ENCODE peak calls at places on chromosome 2, in ten cellular contexts. T, Z, B, D, U, P, L, K, M and S are unnamed samples.

GRCh38 chr2:98502556-98503335 is 58.1 kb downstream of the INPP4A start:
- DNase-seq in T (peak; percentile 51), Z (no peak), B (no peak), D (no peak), U (no peak), P (no peak), L (no peak), K (no peak), M (no peak), S (no peak)

GRCh38 chr2:234632527-234633391 is 135.9 kb upstream of the ARL4C start:
- DNase-seq in T (peak; percentile 100), Z (no peak), B (no peak), D (no peak), U (no peak), P (no peak), L (no peak), K (no peak), M (no peak), S (peak; percentile 55)

GRCh38 chr2:8627692-8628085 is 54.2 kb upstream of the ID2 start:
- DNase-seq in T (no peak), Z (peak; percentile 91), B (no peak), D (no peak), U (peak; percentile 67), P (no peak), L (no peak), K (no peak), M (no peak), S (no peak)

GRCh38 chr2:26018184-26018716 is 15.6 kb upstream of the RAB10 start:
- DNase-seq in T (peak; percentile 88), Z (peak; percentile 83), B (peak; percentile 60), D (no peak), U (peak; percentile 95), P (peak; percentile 74), L (peak; percentile 75), K (peak; percentile 96), M (peak; percentile 50), S (no peak)

GRCh38 chr2:43402452-43402937 is 176.1 kb upstream of the ZFP36L2 start:
- DNase-seq in T (peak; percentile 41), Z (no peak), B (peak; percentile 39), D (no peak), U (no peak), P (no peak), L (no peak), K (no peak), M (no peak), S (no peak)

GRCh38 chr2:30932850-30933249 is 125.6 kb upstream of the CAPN13 start:
- DNase-seq in T (no peak), Z (no peak), B (no peak), D (no peak), U (no peak), P (no peak), L (no peak), K (no peak), M (no peak), S (no peak)

GRCh38 chr2:63092847-63093246 is 42.2 kb downstream of the OTX1 start:
- DNase-seq in T (no peak), Z (no peak), B (no peak), D (no peak), U (no peak), P (no peak), L (no peak), K (no peak), M (no peak), S (no peak)

GRCh38 chr2:88521445-88522070 is 69.1 kb upstream of the FOXI3 start:
- DNase-seq in T (no peak), Z (no peak), B (no peak), D (no peak), U (no peak), P (no peak), L (no peak), K (no peak), M (no peak), S (no peak)

DNA sequence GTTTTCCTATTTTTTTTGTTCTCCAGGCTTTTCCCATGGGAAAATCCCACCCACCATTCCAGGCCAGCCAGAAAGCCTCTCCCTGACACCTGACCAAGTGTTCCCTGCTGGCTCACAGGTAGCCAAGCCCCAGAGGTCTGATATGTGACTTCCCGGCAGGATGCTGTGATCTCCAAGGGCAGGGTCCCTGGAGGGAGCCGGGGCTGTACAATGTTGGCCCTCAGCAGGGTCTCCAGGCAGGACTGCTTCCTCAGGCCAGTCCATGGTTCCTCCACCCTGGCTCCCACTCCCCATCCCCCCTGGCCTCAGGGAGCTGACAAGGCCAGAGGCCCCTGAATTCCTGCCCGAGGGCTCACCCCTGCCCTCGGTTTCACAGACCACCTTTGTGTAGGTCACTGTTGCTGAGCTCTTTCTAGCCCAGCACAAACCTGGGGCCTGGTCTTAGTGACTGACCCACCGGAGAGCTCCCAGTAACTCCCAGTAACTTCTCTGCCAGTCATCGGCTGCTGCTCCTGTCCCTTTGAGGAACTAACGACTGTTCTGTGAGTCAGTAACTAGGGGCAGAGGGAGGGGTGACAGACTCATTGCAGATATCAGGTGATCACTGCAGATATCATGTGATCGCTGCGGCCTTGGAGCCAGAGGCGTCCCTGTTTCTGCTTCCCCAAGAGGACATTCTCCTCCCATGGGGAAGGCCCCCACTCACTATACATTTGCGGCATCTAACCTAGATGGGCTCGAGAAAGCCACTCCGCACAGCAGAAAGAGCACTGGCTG is 38.7 kb downstream of the SDC1 start:
- DNase-seq in T (peak; percentile 73), Z (peak; percentile 84), B (no peak), D (no peak), U (peak; percentile 64), P (no peak), L (no peak), K (peak; percentile 92), M (peak; percentile 41), S (no peak)
- TF ChIP-seq POLR2A in T (no peak), Z (peak; percentile 96), B (no peak), D (no peak), U (no peak), P (no peak), L (no peak), K (peak; percentile 92), M (no peak), S (no peak)

DNA sequence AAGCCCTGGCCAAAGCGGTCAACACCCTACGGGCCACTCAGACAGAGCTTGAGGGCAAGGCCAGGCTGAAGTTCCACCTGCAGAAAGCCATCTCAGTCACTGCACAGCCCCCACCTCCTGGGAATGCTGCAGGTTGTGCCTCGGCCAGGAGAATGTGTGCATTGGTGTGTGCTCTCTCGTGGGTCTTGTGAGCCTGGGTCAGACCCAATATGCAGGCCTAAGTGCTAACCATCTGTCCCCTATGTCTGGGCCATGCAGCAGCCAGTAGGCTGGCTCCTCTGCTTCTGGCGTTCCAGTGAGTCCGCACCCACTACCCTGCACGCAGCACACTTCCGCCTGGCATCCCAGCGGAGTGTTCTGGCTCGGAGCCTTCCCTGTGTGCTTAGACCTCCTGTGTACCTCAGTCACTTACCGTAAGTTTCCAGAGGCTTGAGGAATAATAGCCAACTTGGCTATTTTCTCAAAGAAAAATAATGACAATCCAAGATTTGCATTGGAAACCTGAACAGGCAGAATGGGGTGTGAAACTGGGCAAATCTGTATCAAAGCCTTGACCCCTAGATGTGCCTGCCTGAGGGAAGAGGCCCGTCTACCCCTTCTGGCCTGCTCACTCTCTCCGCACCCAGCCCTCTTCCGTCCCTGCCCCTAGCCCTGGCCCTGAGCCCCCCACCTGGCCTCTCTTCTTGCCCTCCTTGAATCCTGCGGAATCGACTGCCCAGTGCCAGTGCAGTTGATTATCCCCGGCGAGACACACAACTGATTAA is 7.2 kb downstream of the SIX3 start:
- DNase-seq in T (no peak), Z (no peak), B (no peak), D (no peak), U (no peak), P (no peak), L (no peak), K (no peak), M (no peak), S (no peak)
- H3K4me3 ChIP-seq in T (no peak overlapping the region), Z (no peak overlapping the region), B (no peak overlapping the region), D (no peak overlapping the region), U (no peak overlapping the region), P (no peak overlapping the region), L (no peak overlapping the region), K (no peak overlapping the region), M (no peak overlapping the region), S (no peak overlapping the region)

GRCh38 chr2:209209943-209210342 is 213.9 kb upstream of the MAP2 start:
- DNase-seq in T (no peak), Z (no peak), B (no peak), D (no peak), U (no peak), P (no peak), L (no peak), K (no peak), M (no peak), S (no peak)

GRCh38 chr2:209208211-209208610 is 215.6 kb upstream of the MAP2 start:
- DNase-seq in T (no peak), Z (peak; percentile 50), B (no peak), D (no peak), U (peak; percentile 45), P (peak; percentile 41), L (no peak), K (peak; percentile 29), M (no peak), S (no peak)
- TF ChIP-seq CTCF in T (no peak), Z (peak; percentile 53), B (no peak), D (peak; percentile 24), U (peak; percentile 71), P (peak; percentile 64), L (no peak), K (peak; percentile 68), M (peak; percentile 43), S (peak; percentile 33)

GRCh38 chr2:61658841-61659780 is 121.0 kb upstream of the XPO1 start:
- DNase-seq in T (peak; percentile 61), Z (no peak), B (no peak), D (no peak), U (peak; percentile 81), P (peak; percentile 60), L (no peak), K (peak; percentile 66), M (no peak), S (no peak)

GRCh38 chr2:61662990-61663389 is 124.8 kb upstream of the XPO1 start:
- DNase-seq in T (no peak), Z (no peak), B (no peak), D (no peak), U (no peak), P (no peak), L (no peak), K (no peak), M (no peak), S (no peak)

GRCh38 chr2:61664190-61664589 is 126.0 kb upstream of the XPO1 start:
- DNase-seq in T (no peak), Z (no peak), B (no peak), D (no peak), U (no peak), P (no peak), L (no peak), K (no peak), M (no peak), S (no peak)

DNA sequence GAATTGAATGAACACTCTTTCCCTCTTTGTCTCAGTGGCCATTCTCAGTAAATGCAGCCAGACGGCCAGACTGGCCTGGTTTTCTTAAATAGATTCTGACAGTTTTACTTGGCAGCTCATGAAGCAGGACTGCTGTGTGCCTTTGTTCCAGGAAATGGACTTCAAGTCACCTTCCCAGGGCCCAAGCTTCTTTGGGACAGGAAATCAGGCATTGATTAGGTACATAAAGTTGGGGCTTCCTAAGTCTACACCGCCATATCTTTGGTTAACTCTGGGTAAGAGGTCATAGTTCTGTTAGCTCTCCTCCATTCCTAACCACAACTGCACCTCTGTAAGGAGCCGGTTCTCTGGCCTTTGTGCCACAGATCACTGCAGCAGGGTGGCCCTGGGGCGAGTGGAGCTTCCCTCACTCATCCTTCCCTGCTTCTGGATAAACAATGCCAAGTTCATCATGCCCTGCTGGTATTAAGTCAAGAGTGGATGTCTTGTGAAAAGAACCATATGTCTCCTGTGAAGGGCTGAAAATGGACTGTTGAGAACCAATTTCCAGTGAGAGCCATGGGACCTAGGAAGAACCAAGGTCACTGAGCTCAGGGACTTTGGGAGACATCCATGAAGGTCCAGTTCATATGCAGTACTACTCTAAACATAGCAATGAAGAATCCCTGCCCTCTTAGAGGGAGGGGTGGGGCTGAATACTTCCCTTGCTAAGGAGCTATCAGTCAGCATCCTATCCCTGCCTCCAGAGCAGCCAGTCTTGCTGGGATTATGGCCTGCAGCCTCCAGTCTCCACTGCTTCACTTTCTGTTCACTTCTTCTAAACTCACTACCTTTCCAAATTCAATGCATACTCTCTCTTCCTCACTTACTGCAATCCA is 122.6 kb upstream of the XPO1 start:
- DNase-seq in T (no peak), Z (no peak), B (no peak), D (no peak), U (no peak), P (no peak), L (no peak), K (no peak), M (no peak), S (no peak)
- TF ChIP-seq POLR2A in T (no peak), Z (no peak), B (no peak), D (no peak), U (no peak), P (no peak), L (no peak), K (no peak), M (no peak), S (no peak)